ENCODE peak calls at places on chromosomes 4 and X, in six cellular contexts. One of them, this sample, is unnamed.

GRCh38 chr4:41156574-41156973 is 57.8 kb downstream of the APBB2 start:
- DNase-seq in K562: no peak
- DNase-seq in HepG2: no peak
- DNase-seq in HCT116: peak
- DNase-seq in SK-N-SH: no peak
- DNase-seq in GM12878: no peak
- DNase-seq in this sample: no peak

GRCh38 chr4:184385705-184386141 is 88.6 kb downstream of the IRF2 start:
- DNase-seq in HCT116: no peak
- DNase-seq in HepG2: peak
- DNase-seq in GM12878: no peak
- DNase-seq in SK-N-SH: no peak
- DNase-seq in K562: no peak
- DNase-seq in this sample: no peak

GRCh38 chrX:47218920-47219815 is 687 bp downstream of the CDK16 start:
- DNase-seq in HCT116: no peak
- DNase-seq in SK-N-SH: peak
- DNase-seq in K562: peak
- DNase-seq in HepG2: no peak
- DNase-seq in GM12878: no peak
- DNase-seq in this sample: no peak

GRCh38 chrX:111519215-111519614 is 7.8 kb downstream of the SERTM2 start:
- DNase-seq in K562: no peak
- DNase-seq in HCT116: no peak
- DNase-seq in GM12878: no peak
- DNase-seq in HepG2: no peak
- DNase-seq in SK-N-SH: peak
- DNase-seq in this sample: no peak

GRCh38 chr4:15753786-15754185 is 24.3 kb upstream of the CD38 start:
- DNase-seq in GM12878: no peak
- DNase-seq in HCT116: no peak
- DNase-seq in HepG2: no peak
- DNase-seq in SK-N-SH: no peak
- DNase-seq in K562: no peak
- DNase-seq in this sample: no peak

GRCh38 chrX:55127692-55128091 is 38.9 kb downstream of the PAGE2 start:
- DNase-seq in HepG2: no peak
- DNase-seq in GM12878: no peak
- DNase-seq in SK-N-SH: no peak
- DNase-seq in HCT116: no peak
- DNase-seq in K562: no peak
- DNase-seq in this sample: no peak

GRCh38 chr4:106502106-106502699 is 133.6 kb upstream of the GIMD1 start:
- DNase-seq in HCT116: peak
- DNase-seq in GM12878: no peak
- DNase-seq in HepG2: peak
- DNase-seq in K562: peak
- DNase-seq in SK-N-SH: peak
- DNase-seq in this sample: peak

GRCh38 chr4:44118971-44119680 is 329.5 kb downstream of the KCTD8 start:
- DNase-seq in HCT116: no peak
- DNase-seq in HepG2: no peak
- DNase-seq in K562: no peak
- DNase-seq in GM12878: no peak
- DNase-seq in SK-N-SH: no peak
- DNase-seq in this sample: no peak

GRCh38 chrX:39599339-39599738 is 498.4 kb downstream of the BCOR start:
- DNase-seq in HepG2: no peak
- DNase-seq in SK-N-SH: no peak
- DNase-seq in GM12878: no peak
- DNase-seq in HCT116: no peak
- DNase-seq in K562: no peak
- DNase-seq in this sample: no peak

GRCh38 chr4:181597766-181598165 is 645.4 kb upstream of the TENM3 start:
- DNase-seq in K562: no peak
- DNase-seq in SK-N-SH: no peak
- DNase-seq in GM12878: no peak
- DNase-seq in HepG2: no peak
- DNase-seq in HCT116: no peak
- DNase-seq in this sample: no peak

GRCh38 chr4:107733431-107733925 is 13.4 kb upstream of the PAPSS1 start:
- DNase-seq in HepG2: no peak
- DNase-seq in GM12878: no peak
- DNase-seq in HCT116: no peak
- DNase-seq in SK-N-SH: peak
- DNase-seq in K562: no peak
- DNase-seq in this sample: no peak

GRCh38 chr4:18419780-18420179 is 398.2 kb upstream of the LCORL start:
- DNase-seq in HepG2: no peak
- DNase-seq in SK-N-SH: no peak
- DNase-seq in K562: no peak
- DNase-seq in GM12878: no peak
- DNase-seq in HCT116: no peak
- DNase-seq in this sample: no peak

GRCh38 chr4:26298198-26298950 is 22.4 kb upstream of the RBPJ start:
- DNase-seq in HCT116: no peak
- DNase-seq in HepG2: no peak
- DNase-seq in GM12878: no peak
- DNase-seq in SK-N-SH: no peak
- DNase-seq in K562: no peak
- DNase-seq in this sample: no peak

GRCh38 chr4:36363024-36363423 is 81.6 kb downstream of the DTHD1 start:
- DNase-seq in SK-N-SH: no peak
- DNase-seq in HCT116: no peak
- DNase-seq in K562: no peak
- DNase-seq in HepG2: no peak
- DNase-seq in GM12878: no peak
- DNase-seq in this sample: no peak

GRCh38 chr4:121209171-121209570 is 45.0 kb upstream of the TNIP3 start:
- DNase-seq in K562: no peak
- DNase-seq in GM12878: no peak
- DNase-seq in HepG2: no peak
- DNase-seq in SK-N-SH: no peak
- DNase-seq in HCT116: no peak
- DNase-seq in this sample: no peak

GRCh38 chr4:78742300-78742699 is 33.9 kb upstream of the BMP2K start:
- DNase-seq in HCT116: no peak
- DNase-seq in GM12878: no peak
- DNase-seq in HepG2: no peak
- DNase-seq in K562: no peak
- DNase-seq in SK-N-SH: no peak
- DNase-seq in this sample: no peak

GRCh38 chrX:74519870-74520269 is 94.6 kb downstream of the RLIM start:
- DNase-seq in HepG2: no peak
- DNase-seq in GM12878: no peak
- DNase-seq in HCT116: no peak
- DNase-seq in SK-N-SH: no peak
- DNase-seq in K562: no peak
- DNase-seq in this sample: no peak

GRCh38 chr4:84501197-84501492 is 2.1 kb upstream of the NKX6-1 start:
- DNase-seq in SK-N-SH: no peak
- DNase-seq in GM12878: no peak
- DNase-seq in K562: no peak
- DNase-seq in HepG2: no peak
- DNase-seq in HCT116: no peak
- DNase-seq in this sample: no peak

GRCh38 chr4:14792702-14793227 is 209.5 kb upstream of the CPEB2 start:
- DNase-seq in HCT116: no peak
- DNase-seq in GM12878: no peak
- DNase-seq in SK-N-SH: no peak
- DNase-seq in HepG2: no peak
- DNase-seq in K562: no peak
- DNase-seq in this sample: no peak

GRCh38 chr4:80183196-80184052 is 13.9 kb upstream of the PRDM8 start:
- DNase-seq in GM12878: no peak
- DNase-seq in K562: no peak
- DNase-seq in HepG2: no peak
- DNase-seq in SK-N-SH: peak
- DNase-seq in HCT116: no peak
- DNase-seq in this sample: no peak

GRCh38 chr4:4572821-4573220 is 31.0 kb upstream of the STX18 start:
- DNase-seq in HCT116: no peak
- DNase-seq in HepG2: no peak
- DNase-seq in GM12878: no peak
- DNase-seq in K562: no peak
- DNase-seq in SK-N-SH: no peak
- DNase-seq in this sample: no peak

GRCh38 chr4:163493643-163494359 is 689 bp upstream of the TMA16 start:
- DNase-seq in HepG2: no peak
- DNase-seq in SK-N-SH: no peak
- DNase-seq in K562: no peak
- DNase-seq in GM12878: no peak
- DNase-seq in HCT116: no peak
- DNase-seq in this sample: no peak

GRCh38 chr4:74283614-74284013 is 24.7 kb upstream of the EPGN start:
- DNase-seq in SK-N-SH: no peak
- DNase-seq in K562: no peak
- DNase-seq in GM12878: no peak
- DNase-seq in HCT116: peak
- DNase-seq in HepG2: no peak
- DNase-seq in this sample: no peak

GRCh38 chr4:124711469-124712416 is 789 bp downstream of the ANKRD50 start:
- DNase-seq in SK-N-SH: peak
- DNase-seq in HCT116: peak
- DNase-seq in K562: peak
- DNase-seq in GM12878: no peak
- DNase-seq in HepG2: peak
- DNase-seq in this sample: peak

GRCh38 chr4:157700898-157701694 is 471.7 kb downstream of the GASK1B start:
- DNase-seq in K562: no peak
- DNase-seq in SK-N-SH: no peak
- DNase-seq in HepG2: no peak
- DNase-seq in GM12878: no peak
- DNase-seq in HCT116: no peak
- DNase-seq in this sample: no peak

GRCh38 chr4:80990851-80991250 is 39.7 kb upstream of the BMP3 start:
- DNase-seq in HCT116: no peak
- DNase-seq in SK-N-SH: no peak
- DNase-seq in K562: no peak
- DNase-seq in HepG2: no peak
- DNase-seq in GM12878: no peak
- DNase-seq in this sample: no peak

DNA sequence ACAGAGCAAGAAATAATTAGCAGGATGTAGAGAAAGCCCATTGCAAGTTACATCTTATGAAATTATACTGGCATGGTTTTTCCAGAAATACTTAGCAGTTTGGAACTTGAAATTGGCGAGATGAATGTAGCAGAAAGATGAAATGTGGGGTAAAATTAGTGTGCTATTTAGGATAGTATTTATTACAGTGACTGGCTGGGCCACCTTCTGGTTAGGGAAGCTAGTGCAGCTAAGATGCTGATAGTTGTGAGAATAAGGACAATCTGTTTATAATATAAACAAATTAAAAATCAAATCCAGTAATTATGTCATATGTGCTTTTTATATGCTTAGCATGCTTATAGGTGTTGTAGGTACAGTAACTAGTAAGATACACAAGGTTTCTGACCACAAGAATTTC is 74.8 kb downstream of the IL15 start:
- DNase-seq in K562: no peak
- DNase-seq in GM12878: no peak
- DNase-seq in HepG2: no peak
- DNase-seq in HCT116: no peak
- DNase-seq in SK-N-SH: no peak
- DNase-seq in this sample: peak
- TF ChIP-seq JUND in K562: no peak
- TF ChIP-seq JUND in GM12878: no peak
- TF ChIP-seq JUND in HepG2: no peak
- TF ChIP-seq JUND in HCT116: no peak
- TF ChIP-seq JUND in SK-N-SH: no peak
- TF ChIP-seq JUND in this sample: no peak

DNA sequence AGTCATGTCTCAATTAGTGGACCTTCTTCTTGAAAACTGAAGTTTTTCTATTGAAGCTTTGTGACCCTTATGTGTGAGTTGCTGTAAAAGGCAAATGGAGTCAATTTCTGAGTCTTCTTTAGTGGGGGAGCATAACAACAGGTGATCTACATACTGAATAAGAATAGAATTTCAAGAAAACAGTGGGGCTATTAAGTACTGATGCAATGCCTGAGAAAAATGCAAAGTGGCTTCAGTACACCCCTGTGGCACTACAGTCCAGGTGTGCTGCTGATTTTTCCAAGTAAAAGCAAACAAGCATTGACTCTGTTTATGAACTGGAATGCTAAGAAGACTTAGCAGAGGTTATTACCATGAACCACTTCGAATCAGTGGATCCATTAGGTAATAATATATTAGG is 328.0 kb upstream of the PABPC4L start:
- DNase-seq in HepG2: no peak
- DNase-seq in HCT116: no peak
- DNase-seq in K562: no peak
- DNase-seq in SK-N-SH: no peak
- DNase-seq in GM12878: no peak
- DNase-seq in this sample: no peak
- TF ChIP-seq JUND in HepG2: no peak
- TF ChIP-seq JUND in HCT116: no peak
- TF ChIP-seq JUND in K562: no peak
- TF ChIP-seq JUND in SK-N-SH: no peak
- TF ChIP-seq JUND in GM12878: no peak
- TF ChIP-seq JUND in this sample: no peak

GRCh38 chr4:88592600-88593448 is 544 bp downstream of the HERC3 start:
- DNase-seq in HepG2: peak
- DNase-seq in HCT116: peak
- DNase-seq in K562: peak
- DNase-seq in GM12878: peak
- DNase-seq in SK-N-SH: peak
- DNase-seq in this sample: peak
- TF ChIP-seq JUND in HepG2: no peak
- TF ChIP-seq JUND in HCT116: no peak
- TF ChIP-seq JUND in K562: no peak
- TF ChIP-seq JUND in GM12878: no peak
- TF ChIP-seq JUND in SK-N-SH: no peak
- TF ChIP-seq JUND in this sample: no peak

GRCh38 chrX:34578237-34578636 is 78.8 kb downstream of the TMEM47 start:
- DNase-seq in K562: no peak
- DNase-seq in HCT116: no peak
- DNase-seq in SK-N-SH: peak
- DNase-seq in HepG2: no peak
- DNase-seq in GM12878: no peak
- DNase-seq in this sample: no peak
- TF ChIP-seq JUND in K562: no peak
- TF ChIP-seq JUND in HCT116: no peak
- TF ChIP-seq JUND in SK-N-SH: no peak
- TF ChIP-seq JUND in HepG2: no peak
- TF ChIP-seq JUND in GM12878: no peak
- TF ChIP-seq JUND in this sample: no peak

GRCh38 chr4:6916587-6917444 is 7.2 kb downstream of the TBC1D14 start:
- DNase-seq in HepG2: no peak
- DNase-seq in SK-N-SH: no peak
- DNase-seq in HCT116: peak
- DNase-seq in K562: peak
- DNase-seq in GM12878: no peak
- DNase-seq in this sample: no peak
- TF ChIP-seq JUND in HepG2: peak
- TF ChIP-seq JUND in SK-N-SH: no peak
- TF ChIP-seq JUND in HCT116: no peak
- TF ChIP-seq JUND in K562: peak
- TF ChIP-seq JUND in GM12878: no peak
- TF ChIP-seq JUND in this sample: peak

GRCh38 chr4:52853351-52853750 is 8.8 kb upstream of the RASL11B start:
- DNase-seq in GM12878: no peak
- DNase-seq in K562: no peak
- DNase-seq in HepG2: no peak
- DNase-seq in SK-N-SH: no peak
- DNase-seq in HCT116: no peak
- DNase-seq in this sample: no peak
- TF ChIP-seq JUND in GM12878: no peak
- TF ChIP-seq JUND in K562: no peak
- TF ChIP-seq JUND in HepG2: no peak
- TF ChIP-seq JUND in SK-N-SH: peak
- TF ChIP-seq JUND in HCT116: no peak
- TF ChIP-seq JUND in this sample: no peak